ENCODE peak calls at places on chromosomes 6 and 20, in seven cellular contexts. L is HCT116, Q is SK-N-SH, M is GM12878, R is K562, Y is H1, B is HepG2. T is an unnamed sample.

GRCh38 chr6:5671604-5672559 is 334.8 kb downstream of the NRN1 start:
- DNase-seq in Y (no peak), L (no peak), M (no peak), Q (no peak), B (no peak), R (no peak), T (no peak)

GRCh38 chr20:48949304-48950170 is 28.0 kb downstream of the ARFGEF2 start:
- DNase-seq in L (no peak), R (peak), M (no peak), B (peak), Q (no peak), Y (no peak), T (no peak)

GRCh38 chr6:6008648-6009421 is 2.1 kb upstream of the NRN1 start:
- DNase-seq in Y (no peak), L (peak), R (peak), M (peak), B (peak), Q (peak), T (no peak)

GRCh38 chr6:47174502-47175023 is 132.4 kb upstream of the ADGRF1 start:
- DNase-seq in Q (no peak), B (peak), R (no peak), M (no peak), L (no peak), Y (no peak), T (no peak)

GRCh38 chr6:137237413-137238170 is 18.4 kb upstream of the IFNGR1 start:
- DNase-seq in M (no peak), R (no peak), L (no peak), Q (no peak), Y (no peak), B (peak), T (peak)

GRCh38 chr6:108957221-108957620 is 109.0 kb downstream of the ARMC2 start:
- DNase-seq in Q (no peak), R (no peak), B (no peak), L (no peak), M (no peak), Y (no peak), T (no peak)

GRCh38 chr6:99613705-99614429 is 7.2 kb downstream of the PRDM13 start:
- DNase-seq in B (no peak), Q (peak), M (no peak), L (no peak), Y (no peak), R (no peak), T (no peak)

GRCh38 chr6:7324520-7324919 is 11.5 kb upstream of the SSR1 start:
- DNase-seq in M (no peak), Q (no peak), L (no peak), B (no peak), Y (no peak), R (no peak), T (no peak)

GRCh38 chr6:144063744-144064401 is 31.5 kb downstream of the SF3B5 start:
- DNase-seq in Y (no peak), R (peak), L (peak), Q (peak), B (peak), M (peak), T (peak)

GRCh38 chr6:140281794-140282193 is 907.3 kb upstream of the CITED2 start:
- DNase-seq in M (no peak), R (no peak), B (peak), Y (no peak), Q (no peak), L (no peak), T (no peak)

GRCh38 chr6:140283197-140283596 is 908.7 kb upstream of the CITED2 start:
- DNase-seq in R (no peak), L (no peak), Q (no peak), B (no peak), M (no peak), Y (no peak), T (no peak)

GRCh38 chr6:140285471-140285870 is 911.0 kb upstream of the CITED2 start:
- DNase-seq in Y (no peak), Q (no peak), M (no peak), B (no peak), R (no peak), L (no peak), T (no peak)

GRCh38 chr6:140284871-140285270 is 910.4 kb upstream of the CITED2 start:
- DNase-seq in Q (no peak), B (no peak), L (no peak), Y (no peak), R (no peak), M (no peak), T (no peak)

GRCh38 chr6:140281236-140281635 is 906.8 kb upstream of the CITED2 start:
- DNase-seq in B (no peak), M (no peak), L (no peak), Y (no peak), Q (no peak), R (no peak), T (no peak)
- TF ChIP-seq YY1 in B (no peak), M (no peak), L (no peak), Y (no peak), Q (no peak), R (no peak), T (no peak)

GRCh38 chr20:34343458-34344255 is 19.4 kb upstream of the ITCH start:
- DNase-seq in Y (no peak), R (no peak), L (no peak), M (no peak), B (no peak), Q (no peak), T (no peak)

GRCh38 chr20:34350095-34350494 is 13.0 kb upstream of the ITCH start:
- DNase-seq in L (no peak), Y (no peak), B (no peak), Q (no peak), M (no peak), R (no peak), T (no peak)

GRCh38 chr20:34345426-34345757 is 17.7 kb upstream of the ITCH start:
- DNase-seq in B (no peak), M (no peak), Q (no peak), R (no peak), L (no peak), Y (no peak), T (no peak)

GRCh38 chr20:34344256-34344637 is 18.8 kb upstream of the ITCH start:
- DNase-seq in B (no peak), M (no peak), Y (no peak), R (no peak), Q (no peak), L (no peak), T (no peak)
- TF ChIP-seq YY1 in B (no peak), M (no peak), Y (no peak), R (no peak), Q (no peak), L (no peak), T (no peak)

DNA sequence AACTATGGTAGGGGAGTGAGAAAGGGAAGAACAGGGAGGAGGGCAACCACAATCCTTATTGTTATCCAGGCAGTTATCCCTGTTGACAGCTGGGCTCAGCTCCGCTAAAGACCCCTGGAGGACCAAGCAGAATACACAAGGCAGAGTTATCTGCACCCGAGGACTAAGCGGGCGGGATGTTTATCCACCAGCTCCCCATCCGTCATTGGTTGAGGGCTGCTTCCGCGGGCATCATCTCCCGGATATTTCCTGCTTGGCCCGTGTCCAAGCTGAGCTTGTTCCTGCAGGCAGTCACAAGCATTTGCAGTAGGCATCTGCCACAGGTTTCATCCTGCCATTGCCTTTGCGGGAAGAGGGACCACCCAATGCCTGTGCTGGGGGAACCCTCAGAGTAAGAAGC is 102.1 kb downstream of the DLGAP4 start:
- DNase-seq in Y (no peak), B (peak), Q (peak), L (no peak), M (no peak), R (no peak), T (no peak)
- TF ChIP-seq YY1 in Y (no peak), B (no peak), Q (no peak), L (no peak), M (no peak), R (no peak), T (no peak)

DNA sequence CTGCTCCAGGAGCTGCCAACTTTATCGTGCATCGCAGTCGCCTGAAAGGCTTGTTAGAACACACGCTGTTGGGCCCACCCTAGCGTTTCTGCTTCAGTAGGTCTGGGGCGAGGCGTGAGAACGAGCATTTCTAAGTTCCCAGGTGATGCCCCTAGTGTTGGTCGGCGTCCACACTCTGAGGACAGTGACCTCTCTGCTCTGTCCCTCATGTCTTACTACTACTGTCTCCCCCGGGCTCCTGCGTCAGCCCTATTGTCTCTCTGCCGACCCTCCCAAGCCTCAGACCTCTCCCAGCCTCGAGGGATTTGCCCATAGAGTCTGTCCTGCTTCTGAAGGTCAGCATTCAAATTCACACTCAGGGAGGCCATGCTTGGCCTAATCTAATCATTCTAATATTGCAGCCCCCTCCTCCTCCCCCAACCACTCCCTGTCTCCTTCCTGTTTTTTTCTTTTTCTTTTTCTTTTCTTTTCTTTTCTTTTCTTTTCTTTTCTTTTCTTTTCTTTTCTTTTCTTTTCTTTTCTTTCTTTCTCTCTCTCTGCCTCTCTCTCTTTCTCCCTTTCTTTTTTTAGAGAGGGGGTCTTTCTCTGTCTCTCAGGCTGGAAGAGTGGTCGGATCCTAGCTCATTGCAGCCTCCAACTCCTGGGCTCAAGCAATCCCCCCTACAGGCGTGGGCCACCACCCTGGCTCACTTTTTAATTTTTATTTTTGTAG is 873 bp upstream of the ZFP64 start:
- DNase-seq in Y (no peak), B (peak), Q (peak), R (peak), L (peak), M (peak), T (peak)
- TF ChIP-seq YY1 in Y (peak), B (peak), Q (no peak), R (no peak), L (no peak), M (peak), T (no peak)

GRCh38 chr6:138690975-138691594 is 82.5 kb upstream of the CCDC28A start:
- DNase-seq in L (no peak), Q (no peak), M (no peak), B (no peak), R (no peak), Y (no peak), T (no peak)

GRCh38 chr6:138691595-138692057 is 81.9 kb upstream of the CCDC28A start:
- DNase-seq in R (no peak), Q (no peak), L (peak), M (no peak), Y (no peak), B (peak), T (no peak)

GRCh38 chr6:138689849-138690248 is 83.7 kb upstream of the CCDC28A start:
- DNase-seq in Q (no peak), L (no peak), Y (no peak), B (no peak), M (no peak), R (no peak), T (no peak)

GRCh38 chr6:138692978-138693909 is 80.3 kb upstream of the CCDC28A start:
- DNase-seq in Q (peak), B (peak), M (no peak), R (peak), Y (peak), L (peak), T (peak)

GRCh38 chr6:138692058-138692977 is 81.3 kb upstream of the CCDC28A start:
- DNase-seq in B (peak), R (peak), L (no peak), M (no peak), Y (no peak), Q (peak), T (no peak)
- TF ChIP-seq YY1 in B (no peak), R (no peak), L (no peak), M (peak), Y (no peak), Q (no peak), T (no peak)

GRCh38 chr6:80605165-80605989 is 498.9 kb downstream of the BCKDHB start:
- DNase-seq in R (no peak), Q (peak), Y (no peak), L (peak), B (peak), M (no peak), T (peak)
- TF ChIP-seq YY1 in R (no peak), Q (no peak), Y (no peak), L (no peak), B (no peak), M (no peak), T (no peak)

GRCh38 chr20:63028461-63028921 is 21.7 kb upstream of the BHLHE23 start:
- DNase-seq in Y (no peak), R (no peak), L (no peak), Q (no peak), M (no peak), B (no peak), T (no peak)

GRCh38 chr20:63027425-63028389 is 20.9 kb upstream of the BHLHE23 start:
- DNase-seq in Y (no peak), R (no peak), Q (peak), M (no peak), B (no peak), L (no peak), T (no peak)

GRCh38 chr20:63031251-63032014 is 24.7 kb upstream of the BHLHE23 start:
- DNase-seq in L (no peak), Y (no peak), M (no peak), Q (no peak), R (no peak), B (no peak), T (no peak)

GRCh38 chr20:63032026-63032800 is 25.4 kb upstream of the BHLHE23 start:
- DNase-seq in Y (no peak), Q (no peak), L (no peak), R (no peak), B (no peak), M (no peak), T (no peak)

GRCh38 chr20:63029358-63030121 is 22.8 kb upstream of the BHLHE23 start:
- DNase-seq in L (no peak), Y (no peak), M (no peak), R (no peak), B (no peak), Q (no peak), T (no peak)
- TF ChIP-seq YY1 in L (no peak), Y (no peak), M (no peak), R (no peak), B (no peak), Q (no peak), T (no peak)

GRCh38 chr6:14664112-14664592 is 546.6 kb downstream of the CD83 start:
- DNase-seq in B (no peak), R (no peak), Y (no peak), M (no peak), Q (peak), L (no peak), T (no peak)
- TF ChIP-seq YY1 in B (no peak), R (no peak), Y (no peak), M (peak), Q (no peak), L (no peak), T (no peak)

GRCh38 chr6:3881722-3882421 is 32.7 kb downstream of the FAM50B start:
- DNase-seq in M (no peak), B (no peak), Y (no peak), Q (no peak), R (no peak), L (no peak), T (no peak)

GRCh38 chr6:3876131-3876530 is 27.0 kb downstream of the FAM50B start:
- DNase-seq in R (no peak), Y (no peak), B (no peak), M (no peak), L (no peak), Q (no peak), T (no peak)

GRCh38 chr6:3878048-3878666 is 29.0 kb downstream of the FAM50B start:
- DNase-seq in R (no peak), L (no peak), B (no peak), Q (no peak), Y (no peak), M (no peak), T (no peak)

GRCh38 chr6:3876866-3877265 is 27.7 kb downstream of the FAM50B start:
- DNase-seq in R (no peak), M (no peak), L (no peak), Y (no peak), Q (no peak), B (no peak), T (no peak)

GRCh38 chr6:3879194-3879952 is 30.2 kb downstream of the FAM50B start:
- DNase-seq in L (no peak), M (no peak), B (no peak), Y (no peak), R (no peak), Q (no peak), T (no peak)
- TF ChIP-seq YY1 in L (no peak), M (no peak), B (no peak), Y (no peak), R (no peak), Q (no peak), T (no peak)